ENCODE peak calls at places on chromosomes 4 and X, in seven cellular contexts. One of them, this sample, is unnamed.

GRCh38 chrX:128543114-128543513 is 490.9 kb upstream of the ACTRT1 start:
- DNase-seq in AG08395: no peak
- DNase-seq in globus pallidus: no peak
- DNase-seq in iris pigment epithelial cell: no peak
- DNase-seq in NCI-H1105: no peak
- DNase-seq in frontal cortex: no peak
- DNase-seq in CD4-positive, CD25-positive, alpha-beta regulatory T cell: no peak
- DNase-seq in this sample: no peak

GRCh38 chrX:8504451-8504850 is 39.8 kb downstream of the VCX3B start:
- DNase-seq in AG08395: no peak
- DNase-seq in globus pallidus: no peak
- DNase-seq in iris pigment epithelial cell: peak; percentile 57
- DNase-seq in NCI-H1105: no peak
- DNase-seq in frontal cortex: no peak
- DNase-seq in CD4-positive, CD25-positive, alpha-beta regulatory T cell: no peak
- DNase-seq in this sample: peak; percentile 13

GRCh38 chr4:48152259-48152658 is 18.2 kb upstream of the TXK start:
- DNase-seq in AG08395: no peak
- DNase-seq in globus pallidus: no peak
- DNase-seq in iris pigment epithelial cell: no peak
- DNase-seq in NCI-H1105: no peak
- DNase-seq in frontal cortex: no peak
- DNase-seq in CD4-positive, CD25-positive, alpha-beta regulatory T cell: no peak
- DNase-seq in this sample: no peak

GRCh38 chrX:13082286-13083065 is 38.1 kb upstream of the FAM9C start:
- DNase-seq in AG08395: no peak
- DNase-seq in globus pallidus: no peak
- DNase-seq in iris pigment epithelial cell: no peak
- DNase-seq in NCI-H1105: no peak
- DNase-seq in frontal cortex: no peak
- DNase-seq in CD4-positive, CD25-positive, alpha-beta regulatory T cell: no peak
- DNase-seq in this sample: no peak

GRCh38 chr4:87073570-87074470 is 139.0 kb downstream of the AFF1 start:
- DNase-seq in AG08395: no peak
- DNase-seq in globus pallidus: peak; percentile 74
- DNase-seq in iris pigment epithelial cell: peak; percentile 66
- DNase-seq in NCI-H1105: peak; percentile 18
- DNase-seq in frontal cortex: no peak
- DNase-seq in CD4-positive, CD25-positive, alpha-beta regulatory T cell: peak; percentile 15
- DNase-seq in this sample: peak; percentile 62

GRCh38 chr4:72390409-72390808 is 178.6 kb downstream of the ADAMTS3 start:
- DNase-seq in AG08395: peak; percentile 8
- DNase-seq in globus pallidus: no peak
- DNase-seq in iris pigment epithelial cell: peak; percentile 67
- DNase-seq in NCI-H1105: no peak
- DNase-seq in frontal cortex: no peak
- DNase-seq in CD4-positive, CD25-positive, alpha-beta regulatory T cell: no peak
- DNase-seq in this sample: peak; percentile 67

GRCh38 chr4:81882222-81882621 is 410.5 kb upstream of the RASGEF1B start:
- DNase-seq in AG08395: no peak
- DNase-seq in globus pallidus: no peak
- DNase-seq in iris pigment epithelial cell: no peak
- DNase-seq in NCI-H1105: no peak
- DNase-seq in frontal cortex: no peak
- DNase-seq in CD4-positive, CD25-positive, alpha-beta regulatory T cell: no peak
- DNase-seq in this sample: no peak

GRCh38 chr4:52712991-52713275 is 38.3 kb downstream of the ERVMER34-1 start:
- DNase-seq in AG08395: no peak
- DNase-seq in globus pallidus: no peak
- DNase-seq in iris pigment epithelial cell: no peak
- DNase-seq in NCI-H1105: no peak
- DNase-seq in frontal cortex: peak; percentile 19
- DNase-seq in CD4-positive, CD25-positive, alpha-beta regulatory T cell: no peak
- DNase-seq in this sample: no peak

GRCh38 chr4:125313989-125314602 is 659 bp upstream of the FAT4 start:
- DNase-seq in AG08395: no peak
- DNase-seq in globus pallidus: no peak
- DNase-seq in iris pigment epithelial cell: no peak
- DNase-seq in NCI-H1105: no peak
- DNase-seq in frontal cortex: no peak
- DNase-seq in CD4-positive, CD25-positive, alpha-beta regulatory T cell: no peak
- DNase-seq in this sample: peak; percentile 8

GRCh38 chr4:20493761-20494353 is 206.4 kb upstream of the PACRGL start:
- DNase-seq in AG08395: peak; percentile 45
- DNase-seq in globus pallidus: no peak
- DNase-seq in iris pigment epithelial cell: peak; percentile 85
- DNase-seq in NCI-H1105: no peak
- DNase-seq in frontal cortex: no peak
- DNase-seq in CD4-positive, CD25-positive, alpha-beta regulatory T cell: no peak
- DNase-seq in this sample: peak; percentile 84

GRCh38 chrX:40094900-40095587 is 2.7 kb downstream of the BCOR start:
- DNase-seq in AG08395: no peak
- DNase-seq in globus pallidus: peak; percentile 47
- DNase-seq in iris pigment epithelial cell: no peak
- DNase-seq in NCI-H1105: no peak
- DNase-seq in frontal cortex: no peak
- DNase-seq in CD4-positive, CD25-positive, alpha-beta regulatory T cell: no peak
- DNase-seq in this sample: no peak

GRCh38 chr4:140359571-140360427 is 13.6 kb upstream of the SCOC start:
- DNase-seq in AG08395: peak; percentile 62
- DNase-seq in globus pallidus: peak; percentile 62
- DNase-seq in iris pigment epithelial cell: peak; percentile 75
- DNase-seq in NCI-H1105: peak; percentile 72
- DNase-seq in frontal cortex: no peak
- DNase-seq in CD4-positive, CD25-positive, alpha-beta regulatory T cell: peak; percentile 46
- DNase-seq in this sample: peak; percentile 81

GRCh38 chr4:107258359-107258758 is 222.2 kb upstream of the DKK2 start:
- DNase-seq in AG08395: peak; percentile 58
- DNase-seq in globus pallidus: no peak
- DNase-seq in iris pigment epithelial cell: peak; percentile 87
- DNase-seq in NCI-H1105: no peak
- DNase-seq in frontal cortex: no peak
- DNase-seq in CD4-positive, CD25-positive, alpha-beta regulatory T cell: no peak
- DNase-seq in this sample: peak; percentile 70

GRCh38 chrX:150372280-150372679 is 9.2 kb downstream of the MAMLD1 start:
- DNase-seq in AG08395: no peak
- DNase-seq in globus pallidus: peak; percentile 82
- DNase-seq in iris pigment epithelial cell: no peak
- DNase-seq in NCI-H1105: no peak
- DNase-seq in frontal cortex: no peak
- DNase-seq in CD4-positive, CD25-positive, alpha-beta regulatory T cell: no peak
- DNase-seq in this sample: no peak

GRCh38 chr4:183412836-183413561 is 31.4 kb upstream of the CDKN2AIP start:
- DNase-seq in AG08395: no peak
- DNase-seq in globus pallidus: no peak
- DNase-seq in iris pigment epithelial cell: no peak
- DNase-seq in NCI-H1105: no peak
- DNase-seq in frontal cortex: no peak
- DNase-seq in CD4-positive, CD25-positive, alpha-beta regulatory T cell: no peak
- DNase-seq in this sample: no peak

GRCh38 chr4:157423526-157424020 is 203.0 kb downstream of the GRIA2 start:
- DNase-seq in AG08395: no peak
- DNase-seq in globus pallidus: no peak
- DNase-seq in iris pigment epithelial cell: no peak
- DNase-seq in NCI-H1105: no peak
- DNase-seq in frontal cortex: no peak
- DNase-seq in CD4-positive, CD25-positive, alpha-beta regulatory T cell: no peak
- DNase-seq in this sample: no peak

GRCh38 chr4:22764183-22764582 is 71.4 kb downstream of the GBA3 start:
- DNase-seq in AG08395: no peak
- DNase-seq in globus pallidus: no peak
- DNase-seq in iris pigment epithelial cell: no peak
- DNase-seq in NCI-H1105: no peak
- DNase-seq in frontal cortex: no peak
- DNase-seq in CD4-positive, CD25-positive, alpha-beta regulatory T cell: no peak
- DNase-seq in this sample: no peak

GRCh38 chr4:133151681-133152329 is 2.7 kb downstream of the PCDH10 start:
- DNase-seq in AG08395: no peak
- DNase-seq in globus pallidus: no peak
- DNase-seq in iris pigment epithelial cell: no peak
- DNase-seq in NCI-H1105: no peak
- DNase-seq in frontal cortex: peak; percentile 47
- DNase-seq in CD4-positive, CD25-positive, alpha-beta regulatory T cell: no peak
- DNase-seq in this sample: no peak

GRCh38 chr4:183552274-183553146 is 47.7 kb downstream of the ING2 start:
- DNase-seq in AG08395: no peak
- DNase-seq in globus pallidus: no peak
- DNase-seq in iris pigment epithelial cell: no peak
- DNase-seq in NCI-H1105: no peak
- DNase-seq in frontal cortex: no peak
- DNase-seq in CD4-positive, CD25-positive, alpha-beta regulatory T cell: no peak
- DNase-seq in this sample: no peak

GRCh38 chrX:120302434-120302833 is 8.8 kb downstream of the TMEM255A start:
- DNase-seq in AG08395: no peak
- DNase-seq in globus pallidus: no peak
- DNase-seq in iris pigment epithelial cell: no peak
- DNase-seq in NCI-H1105: no peak
- DNase-seq in frontal cortex: no peak
- DNase-seq in CD4-positive, CD25-positive, alpha-beta regulatory T cell: no peak
- DNase-seq in this sample: no peak

GRCh38 chrX:25012793-25013592 is 2.8 kb downstream of the ARX start:
- DNase-seq in AG08395: no peak
- DNase-seq in globus pallidus: no peak
- DNase-seq in iris pigment epithelial cell: no peak
- DNase-seq in NCI-H1105: no peak
- DNase-seq in frontal cortex: no peak
- DNase-seq in CD4-positive, CD25-positive, alpha-beta regulatory T cell: no peak
- DNase-seq in this sample: no peak

GRCh38 chr4:124804584-124804983 is 92.1 kb upstream of the ANKRD50 start:
- DNase-seq in AG08395: no peak
- DNase-seq in globus pallidus: no peak
- DNase-seq in iris pigment epithelial cell: no peak
- DNase-seq in NCI-H1105: no peak
- DNase-seq in frontal cortex: no peak
- DNase-seq in CD4-positive, CD25-positive, alpha-beta regulatory T cell: no peak
- DNase-seq in this sample: peak; percentile 18

GRCh38 chr4:145734576-145735329 is 54.8 kb downstream of the C4orf51 start:
- DNase-seq in AG08395: peak; percentile 92
- DNase-seq in globus pallidus: no peak
- DNase-seq in iris pigment epithelial cell: peak; percentile 98
- DNase-seq in NCI-H1105: no peak
- DNase-seq in frontal cortex: no peak
- DNase-seq in CD4-positive, CD25-positive, alpha-beta regulatory T cell: no peak
- DNase-seq in this sample: peak; percentile 96

GRCh38 chr4:67106846-67107467 is 438.3 kb downstream of the CENPC start:
- DNase-seq in AG08395: no peak
- DNase-seq in globus pallidus: no peak
- DNase-seq in iris pigment epithelial cell: no peak
- DNase-seq in NCI-H1105: no peak
- DNase-seq in frontal cortex: no peak
- DNase-seq in CD4-positive, CD25-positive, alpha-beta regulatory T cell: no peak
- DNase-seq in this sample: no peak

GRCh38 chr4:77818077-77818666 is 996 bp downstream of the CNOT6L start:
- DNase-seq in AG08395: peak; percentile 87
- DNase-seq in globus pallidus: peak; percentile 83
- DNase-seq in iris pigment epithelial cell: peak; percentile 89
- DNase-seq in NCI-H1105: peak; percentile 50
- DNase-seq in frontal cortex: peak; percentile 60
- DNase-seq in CD4-positive, CD25-positive, alpha-beta regulatory T cell: peak; percentile 33
- DNase-seq in this sample: peak; percentile 83

GRCh38 chr4:170248576-170248975 is 158.8 kb upstream of the AADAT start:
- DNase-seq in AG08395: no peak
- DNase-seq in globus pallidus: no peak
- DNase-seq in iris pigment epithelial cell: peak; percentile 26
- DNase-seq in NCI-H1105: no peak
- DNase-seq in frontal cortex: no peak
- DNase-seq in CD4-positive, CD25-positive, alpha-beta regulatory T cell: no peak
- DNase-seq in this sample: no peak

GRCh38 chr4:41746440-41747229 is 1.9 kb downstream of the PHOX2B start:
- DNase-seq in AG08395: no peak
- DNase-seq in globus pallidus: no peak
- DNase-seq in iris pigment epithelial cell: no peak
- DNase-seq in NCI-H1105: no peak
- DNase-seq in frontal cortex: no peak
- DNase-seq in CD4-positive, CD25-positive, alpha-beta regulatory T cell: no peak
- DNase-seq in this sample: no peak

GRCh38 chr4:6779667-6780565 is 2.6 kb upstream of the KIAA0232 start:
- DNase-seq in AG08395: no peak
- DNase-seq in globus pallidus: peak; percentile 47
- DNase-seq in iris pigment epithelial cell: no peak
- DNase-seq in NCI-H1105: no peak
- DNase-seq in frontal cortex: no peak
- DNase-seq in CD4-positive, CD25-positive, alpha-beta regulatory T cell: no peak
- DNase-seq in this sample: peak; percentile 40

GRCh38 chr4:76688737-76689078 is 209.2 kb downstream of the SOWAHB start:
- DNase-seq in AG08395: no peak
- DNase-seq in globus pallidus: no peak
- DNase-seq in iris pigment epithelial cell: no peak
- DNase-seq in NCI-H1105: no peak
- DNase-seq in frontal cortex: no peak
- DNase-seq in CD4-positive, CD25-positive, alpha-beta regulatory T cell: no peak
- DNase-seq in this sample: peak; percentile 38

GRCh38 chr4:56466910-56467283 is 520 bp upstream of the SRP72 start:
- DNase-seq in AG08395: no peak
- DNase-seq in globus pallidus: peak; percentile 5
- DNase-seq in iris pigment epithelial cell: no peak
- DNase-seq in NCI-H1105: no peak
- DNase-seq in frontal cortex: peak; percentile 28
- DNase-seq in CD4-positive, CD25-positive, alpha-beta regulatory T cell: no peak
- DNase-seq in this sample: no peak

GRCh38 chr4:152535236-152535902 is 523 bp downstream of the FBXW7 start:
- DNase-seq in AG08395: peak; percentile 4
- DNase-seq in globus pallidus: peak; percentile 5
- DNase-seq in iris pigment epithelial cell: no peak
- DNase-seq in NCI-H1105: no peak
- DNase-seq in frontal cortex: no peak
- DNase-seq in CD4-positive, CD25-positive, alpha-beta regulatory T cell: peak; percentile 24
- DNase-seq in this sample: no peak

GRCh38 chr4:118288097-118288496 is 64.7 kb downstream of the PRSS12 start:
- DNase-seq in AG08395: peak; percentile 13
- DNase-seq in globus pallidus: no peak
- DNase-seq in iris pigment epithelial cell: peak; percentile 93
- DNase-seq in NCI-H1105: no peak
- DNase-seq in frontal cortex: no peak
- DNase-seq in CD4-positive, CD25-positive, alpha-beta regulatory T cell: no peak
- DNase-seq in this sample: peak; percentile 97

GRCh38 chr4:3613980-3614730 is 81.9 kb upstream of the LRPAP1 start:
- DNase-seq in AG08395: peak; percentile 21
- DNase-seq in globus pallidus: no peak
- DNase-seq in iris pigment epithelial cell: no peak
- DNase-seq in NCI-H1105: peak; percentile 42
- DNase-seq in frontal cortex: no peak
- DNase-seq in CD4-positive, CD25-positive, alpha-beta regulatory T cell: no peak
- DNase-seq in this sample: no peak

GRCh38 chrX:139224953-139225665 is 305.4 kb upstream of the F9 start:
- DNase-seq in AG08395: no peak
- DNase-seq in globus pallidus: no peak
- DNase-seq in iris pigment epithelial cell: no peak
- DNase-seq in NCI-H1105: no peak
- DNase-seq in frontal cortex: no peak
- DNase-seq in CD4-positive, CD25-positive, alpha-beta regulatory T cell: no peak
- DNase-seq in this sample: no peak

GRCh38 chr4:7666011-7666410 is 231.3 kb upstream of the PSAPL1 start:
- DNase-seq in AG08395: no peak
- DNase-seq in globus pallidus: no peak
- DNase-seq in iris pigment epithelial cell: no peak
- DNase-seq in NCI-H1105: no peak
- DNase-seq in frontal cortex: no peak
- DNase-seq in CD4-positive, CD25-positive, alpha-beta regulatory T cell: no peak
- DNase-seq in this sample: no peak

GRCh38 chr4:128255906-128256305 is 31.7 kb downstream of the PGRMC2 start:
- DNase-seq in AG08395: no peak
- DNase-seq in globus pallidus: no peak
- DNase-seq in iris pigment epithelial cell: no peak
- DNase-seq in NCI-H1105: no peak
- DNase-seq in frontal cortex: no peak
- DNase-seq in CD4-positive, CD25-positive, alpha-beta regulatory T cell: no peak
- DNase-seq in this sample: no peak

GRCh38 chrX:150680974-150681373 is 12.2 kb upstream of the MTMR1 start:
- DNase-seq in AG08395: no peak
- DNase-seq in globus pallidus: no peak
- DNase-seq in iris pigment epithelial cell: peak; percentile 37
- DNase-seq in NCI-H1105: peak; percentile 48
- DNase-seq in frontal cortex: no peak
- DNase-seq in CD4-positive, CD25-positive, alpha-beta regulatory T cell: no peak
- DNase-seq in this sample: peak; percentile 34